ENCODE peak calls at places on chromosomes 4 and X, in ten cellular contexts. R, B, C, F, M, Q, N, Z, V and L are unnamed samples. For H3K9me3, the result is how much of the 10 kb centered on the place peaks cover.

GRCh38 chr4:40621592-40622512 is 7.8 kb downstream of the RBM47 start:
- DNase-seq in M (peak), V (peak), N (peak), F (peak), R (peak), C (peak), B (peak), Q (peak), Z (no peak), L (peak)

GRCh38 chr4:168993724-168994510 is 16.1 kb downstream of the CBR4 start:
- DNase-seq in Z (no peak), F (no peak), B (no peak), N (no peak), C (no peak), R (no peak), Q (no peak), V (no peak), M (peak), L (no peak)

GRCh38 chr4:156615066-156615514 is 356.5 kb downstream of the PDGFC start:
- DNase-seq in Z (no peak), F (no peak), C (no peak), V (no peak), M (no peak), B (peak), N (no peak), R (no peak), Q (no peak), L (no peak)

GRCh38 chr4:71188951-71189350 is 149.9 kb upstream of the SLC4A4 start:
- DNase-seq in F (no peak), B (no peak), Z (no peak), Q (no peak), C (no peak), V (no peak), M (no peak), N (no peak), R (no peak), L (no peak)

GRCh38 chr4:173074501-173074946 is 94.1 kb upstream of the GALNT7 start:
- DNase-seq in N (no peak), V (no peak), R (no peak), Q (peak), Z (no peak), F (peak), M (no peak), C (peak), B (peak), L (no peak)

GRCh38 chr4:113899260-113900177 is 79.9 kb downstream of the ARSJ start:
- DNase-seq in F (no peak), B (no peak), Z (no peak), C (no peak), R (no peak), M (no peak), N (no peak), Q (no peak), V (no peak), L (no peak)

GRCh38 chrX:75076429-75076828 is 79.7 kb downstream of the ABCB7 start:
- DNase-seq in Z (no peak), B (no peak), V (no peak), M (no peak), C (no peak), R (no peak), N (no peak), F (no peak), Q (no peak), L (no peak)

GRCh38 chr4:100805547-100805946 is 287.7 kb upstream of the EMCN start:
- DNase-seq in M (no peak), Z (no peak), B (no peak), Q (no peak), C (no peak), N (no peak), V (no peak), R (no peak), F (no peak), L (no peak)

GRCh38 chr4:55038176-55038890 is 87.1 kb downstream of the KDR start:
- DNase-seq in Z (no peak), F (no peak), M (peak), B (no peak), V (peak), R (no peak), N (no peak), Q (no peak), C (no peak), L (no peak)

GRCh38 chrX:103464071-103464773 is 55.1 kb downstream of the RAB40A start:
- DNase-seq in B (peak), R (no peak), M (no peak), C (peak), V (peak), Q (peak), N (no peak), F (no peak), Z (no peak), L (no peak)

GRCh38 chrX:148133099-148133725 is 152.1 kb downstream of the FMR1NB start:
- DNase-seq in Z (no peak), C (no peak), F (no peak), V (no peak), B (no peak), N (no peak), R (no peak), Q (peak), M (no peak), L (no peak)

GRCh38 chrX:119503484-119503861 is 35.2 kb downstream of the SLC25A5 start:
- DNase-seq in Z (no peak), Q (no peak), R (no peak), N (peak), B (peak), M (no peak), F (peak), V (no peak), C (no peak), L (peak)

GRCh38 chrX:115912372-115912897 is 258.1 kb upstream of the AGTR2 start:
- DNase-seq in Q (no peak), M (no peak), N (no peak), Z (no peak), F (no peak), B (no peak), C (no peak), V (no peak), R (no peak), L (no peak)

GRCh38 chr4:141027421-141027820 is 105.8 kb downstream of the RNF150 start:
- DNase-seq in B (peak), F (no peak), Q (no peak), M (no peak), V (peak), Z (no peak), C (no peak), R (no peak), N (no peak), L (no peak)

GRCh38 chr4:119037709-119038463 is 97.7 kb upstream of the MYOZ2 start:
- DNase-seq in N (no peak), B (no peak), C (no peak), R (no peak), M (no peak), Z (no peak), F (no peak), V (no peak), Q (no peak), L (no peak)

GRCh38 chr4:55363618-55364420 is 17.8 kb downstream of the SRD5A3 start:
- DNase-seq in C (no peak), N (no peak), Q (no peak), B (no peak), R (no peak), V (no peak), M (no peak), Z (no peak), F (no peak), L (no peak)

GRCh38 chrX:119292445-119292844 is 56.4 kb downstream of the PGRMC1 start:
- DNase-seq in F (no peak), B (no peak), Q (peak), M (no peak), Z (no peak), C (no peak), R (no peak), V (no peak), N (no peak), L (no peak)

GRCh38 chrX:108439434-108439883 is at the start of gene COL4A5:
- DNase-seq in F (peak), R (peak), Z (peak), M (peak), V (peak), B (peak), N (peak), Q (peak), C (peak), L (no peak)

GRCh38 chr4:48483777-48484493 is 792 bp downstream of the SLC10A4 start:
- DNase-seq in V (no peak), F (no peak), C (no peak), R (no peak), N (no peak), M (no peak), Z (no peak), B (no peak), Q (peak), L (no peak)

GRCh38 chr4:73606465-73606974 is 13.7 kb downstream of the RASSF6 start:
- DNase-seq in R (no peak), Z (no peak), F (no peak), C (no peak), Q (no peak), B (no peak), N (no peak), V (no peak), M (no peak), L (no peak)

GRCh38 chrX:134631404-134632346 is 26.6 kb downstream of the PLAC1 start:
- DNase-seq in R (no peak), N (no peak), Z (peak), M (peak), V (no peak), Q (no peak), B (peak), C (no peak), F (no peak), L (no peak)

GRCh38 chrX:69323786-69324720 is 158.8 kb upstream of the PJA1 start:
- DNase-seq in V (no peak), B (no peak), N (no peak), C (no peak), R (no peak), Z (no peak), F (no peak), Q (no peak), M (no peak), L (no peak)

GRCh38 chr4:15385928-15386327 is 41.9 kb upstream of the C1QTNF7 start:
- DNase-seq in Z (no peak), N (no peak), C (no peak), M (peak), B (no peak), V (peak), Q (no peak), R (no peak), F (no peak), L (no peak)

GRCh38 chrX:63186137-63186536 is 165.0 kb downstream of the SPIN4 start:
- DNase-seq in V (no peak), F (no peak), C (peak), M (no peak), N (no peak), Q (peak), B (no peak), R (no peak), Z (no peak), L (no peak)

GRCh38 chr4:135739354-135739753 is 1537.8 kb upstream of the PABPC4L start:
- DNase-seq in V (no peak), B (no peak), M (no peak), C (no peak), R (no peak), F (no peak), N (no peak), Q (peak), Z (no peak), L (no peak)

GRCh38 chrX:40145670-40146470 is 48.1 kb upstream of the BCOR start:
- DNase-seq in F (no peak), R (no peak), Z (no peak), Q (no peak), M (no peak), C (no peak), V (no peak), B (no peak), N (no peak), L (no peak)

GRCh38 chr4:6123541-6123940 is 76.8 kb downstream of the JAKMIP1 start:
- DNase-seq in N (no peak), F (no peak), Z (no peak), V (no peak), C (no peak), B (no peak), R (no peak), Q (no peak), M (no peak), L (no peak)

GRCh38 chr4:163976588-163976987 is 482.1 kb downstream of the TMA16 start:
- DNase-seq in Z (no peak), M (no peak), N (no peak), R (no peak), Q (no peak), F (no peak), C (no peak), V (no peak), B (no peak), L (no peak)

GRCh38 chrX:22246620-22247019 is 26.1 kb upstream of the CBLL2 start:
- DNase-seq in B (peak), R (no peak), M (no peak), Z (no peak), Q (no peak), C (no peak), N (no peak), V (no peak), F (no peak), L (no peak)

GRCh38 chr4:150033937-150034336 is 44.3 kb upstream of the DCLK2 start:
- DNase-seq in C (no peak), B (peak), N (no peak), R (no peak), M (no peak), F (peak), Z (no peak), Q (peak), V (no peak), L (no peak)

GRCh38 chrX:115226929-115227328 is 7.0 kb downstream of the LRCH2 start:
- DNase-seq in M (no peak), C (peak), Q (peak), Z (no peak), N (no peak), F (no peak), V (no peak), R (no peak), B (peak), L (no peak)

GRCh38 chr4:41148292-41148691 is 66.0 kb downstream of the APBB2 start:
- DNase-seq in F (no peak), R (no peak), Q (no peak), Z (peak), B (no peak), C (no peak), M (no peak), N (no peak), V (no peak), L (no peak)

GRCh38 chrX:56788229-56788628 is 59.2 kb downstream of the NBDY start:
- DNase-seq in N (no peak), M (peak), V (no peak), F (peak), B (peak), Z (no peak), Q (no peak), C (no peak), R (no peak), L (peak)

GRCh38 chr4:58042176-58042575 is 932.0 kb upstream of the IGFBP7 start:
- DNase-seq in N (no peak), Q (no peak), C (no peak), V (no peak), F (no peak), R (no peak), Z (no peak), B (no peak), M (no peak), L (no peak)

GRCh38 chr4:162075691-162076090 is 88.1 kb downstream of the FSTL5 start:
- DNase-seq in Z (no peak), B (no peak), M (no peak), C (no peak), F (no peak), R (no peak), V (no peak), N (no peak), Q (no peak), L (no peak)

GRCh38 chr4:76694056-76694455 is 203.9 kb downstream of the SOWAHB start:
- DNase-seq in R (no peak), N (no peak), V (no peak), M (no peak), Q (peak), F (no peak), C (no peak), Z (no peak), B (no peak), L (no peak)

GRCh38 chrX:99914676-99915075 is 495.4 kb downstream of the PCDH19 start:
- DNase-seq in N (no peak), M (no peak), B (no peak), Q (peak), F (no peak), V (no peak), C (no peak), Z (no peak), R (no peak), L (no peak)

GRCh38 chr4:140609548-140610425 is 41.0 kb upstream of the UCP1 start:
- DNase-seq in M (no peak), C (peak), B (peak), F (no peak), R (peak), Q (peak), V (peak), Z (no peak), N (no peak), L (peak)

GRCh38 chr4:968221-968620 is 5.1 kb downstream of the DGKQ start:
- DNase-seq in F (no peak), V (no peak), Z (no peak), C (no peak), Q (no peak), M (no peak), B (no peak), R (no peak), N (no peak), L (no peak)
- H3K9me3 ChIP-seq in F (under half), V (under half), Z (under half), C (under half), Q (under half), M (under half), B (under half), R (under half), N (under half), L (under half)

DNA sequence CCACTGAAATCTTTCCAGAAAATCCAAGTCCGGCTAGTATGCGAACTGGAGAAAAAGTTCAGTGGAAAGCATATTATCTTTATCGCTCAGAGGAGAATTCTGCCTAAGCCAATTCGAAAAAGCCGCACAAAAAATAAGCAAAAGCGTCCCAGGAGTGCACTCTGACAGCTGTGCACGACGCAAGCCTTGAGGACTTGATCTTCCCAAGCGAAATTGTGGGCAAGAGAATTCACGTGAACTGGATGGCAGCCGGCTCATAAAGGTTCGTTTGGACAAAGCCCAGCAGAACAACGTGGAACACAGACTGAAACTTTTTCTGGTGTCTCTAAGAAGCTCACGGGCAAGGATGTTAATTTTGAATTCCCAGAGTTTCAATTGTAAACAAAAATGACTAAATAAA is 34.4 kb downstream of the STX18 start:
- DNase-seq in Q (no peak), Z (no peak), R (peak), F (no peak), B (no peak), M (no peak), N (no peak), C (no peak), V (no peak), L (no peak)
- TF ChIP-seq POLR2A in Q (no peak), Z (no peak), R (no peak), F (no peak), B (no peak), M (no peak), N (no peak), C (no peak), V (no peak), L (no peak)

DNA sequence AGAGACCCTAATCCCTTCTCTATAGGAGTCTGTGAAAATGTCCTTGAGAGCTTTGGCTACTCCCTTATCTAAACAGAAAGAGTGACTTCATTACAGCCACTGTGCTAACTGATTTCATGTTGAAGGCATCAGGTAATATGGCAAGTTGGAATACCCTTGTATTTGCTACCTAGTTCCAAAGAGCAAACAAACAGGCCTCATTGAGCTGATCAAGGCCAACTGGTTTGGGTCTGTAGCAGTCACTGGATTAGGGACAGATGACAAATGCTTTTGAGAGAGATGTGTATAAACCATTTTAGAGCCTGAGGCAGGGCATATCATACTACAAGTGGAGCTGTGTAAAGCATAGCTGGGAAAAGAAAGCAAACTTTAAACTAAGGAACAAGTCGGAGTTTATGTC is 22.9 kb upstream of the PDLIM5 start:
- DNase-seq in Z (no peak), C (no peak), M (no peak), R (no peak), F (no peak), N (no peak), B (no peak), V (no peak), Q (no peak), L (no peak)
- H3K9me3 ChIP-seq in Z (under half), C (under half), M (under half), R (under half), F (under half), N (under half), B (under half), V (under half), Q (under half), L (under half)

GRCh38 chrX:155027509-155028066 is 944 bp downstream of the FUNDC2 start:
- DNase-seq in F (no peak), Q (peak), B (peak), C (peak), R (no peak), Z (no peak), V (peak), N (no peak), M (no peak), L (no peak)
- TF ChIP-seq POLR2A in F (no peak), Q (no peak), B (peak), C (no peak), R (peak), Z (no peak), V (no peak), N (peak), M (peak), L (peak)

GRCh38 chr4:106109929-106110328 is 206.1 kb downstream of the TBCK start:
- DNase-seq in M (no peak), V (no peak), C (no peak), Q (no peak), R (no peak), Z (no peak), B (no peak), F (no peak), N (no peak), L (no peak)

GRCh38 chr4:106114284-106114683 is 201.7 kb downstream of the TBCK start:
- DNase-seq in M (no peak), Q (no peak), C (no peak), Z (no peak), N (no peak), B (no peak), R (no peak), F (no peak), V (no peak), L (no peak)
- H3K9me3 ChIP-seq in M (under half), Q (under half), C (under half), Z (under half), N (under half), B (under half), R (under half), F (under half), V (under half), L (under half)